ENCODE peak calls at places on chromosomes 3 and 15, in eight cellular contexts. S, I, C, L, M, D, Y and N are unnamed samples.

GRCh38 chr3:186320862-186321568 is 41.0 kb downstream of the DGKG start:
- DNase-seq in C (no peak), L (no peak), Y (no peak), D (no peak), S (no peak), I (no peak), M (no peak), N (no peak)

GRCh38 chr3:16050641-16051467 is 123.6 kb upstream of the GALNT15 start:
- DNase-seq in C (peak), D (no peak), S (no peak), I (no peak), L (no peak), M (no peak), Y (no peak), N (no peak)

GRCh38 chr3:80278056-80278455 is 510.3 kb upstream of the ROBO1 start:
- DNase-seq in S (no peak), L (no peak), D (no peak), C (no peak), I (no peak), M (no peak), Y (no peak), N (no peak)

GRCh38 chr3:128328546-128329458 is 137.9 kb downstream of the DNAJB8 start:
- DNase-seq in S (no peak), L (no peak), Y (no peak), I (peak), D (no peak), C (no peak), M (no peak), N (peak)

GRCh38 chr3:146543461-146544012 is 870 bp downstream of the PLSCR1 start:
- DNase-seq in M (no peak), S (peak), C (peak), D (no peak), I (no peak), L (no peak), Y (no peak), N (no peak)

GRCh38 chr15:57327985-57328471 is 48.3 kb upstream of the CGNL1 start:
- DNase-seq in Y (no peak), S (no peak), D (no peak), C (no peak), I (no peak), M (no peak), L (no peak), N (no peak)

GRCh38 chr3:66948041-66948440 is 50.1 kb upstream of the KBTBD8 start:
- DNase-seq in L (no peak), D (no peak), C (no peak), I (no peak), Y (no peak), S (no peak), M (no peak), N (no peak)

GRCh38 chr15:36601497-36601932 is 22.1 kb downstream of the CDIN1 start:
- DNase-seq in I (peak), Y (no peak), D (no peak), L (peak), M (no peak), C (no peak), S (no peak), N (no peak)

GRCh38 chr3:47288966-47289910 is 6.5 kb downstream of the KLHL18 start:
- DNase-seq in M (no peak), L (no peak), S (no peak), I (peak), D (no peak), C (no peak), Y (no peak), N (no peak)

GRCh38 chr3:139317660-139318430 is 26.0 kb upstream of the MRPS22 start:
- DNase-seq in M (peak), L (no peak), C (no peak), I (no peak), Y (no peak), D (no peak), S (no peak), N (no peak)

GRCh38 chr3:131174752-131175151 is 148.1 kb downstream of the NEK11 start:
- DNase-seq in M (no peak), C (no peak), S (no peak), L (no peak), D (no peak), I (no peak), Y (no peak), N (no peak)

GRCh38 chr3:175777495-175777894 is 918.4 kb downstream of the NAALADL2 start:
- DNase-seq in L (no peak), S (no peak), M (no peak), I (no peak), C (peak), Y (no peak), D (no peak), N (no peak)

GRCh38 chr3:13047296-13048165 is 25.7 kb downstream of the IQSEC1 start:
- DNase-seq in S (no peak), I (no peak), Y (no peak), D (no peak), M (no peak), L (no peak), C (no peak), N (no peak)
- TF ChIP-seq CTCF in S (no peak), I (no peak), Y (no peak), D (no peak), M (no peak), L (no peak), C (no peak), N (no peak)

DNA sequence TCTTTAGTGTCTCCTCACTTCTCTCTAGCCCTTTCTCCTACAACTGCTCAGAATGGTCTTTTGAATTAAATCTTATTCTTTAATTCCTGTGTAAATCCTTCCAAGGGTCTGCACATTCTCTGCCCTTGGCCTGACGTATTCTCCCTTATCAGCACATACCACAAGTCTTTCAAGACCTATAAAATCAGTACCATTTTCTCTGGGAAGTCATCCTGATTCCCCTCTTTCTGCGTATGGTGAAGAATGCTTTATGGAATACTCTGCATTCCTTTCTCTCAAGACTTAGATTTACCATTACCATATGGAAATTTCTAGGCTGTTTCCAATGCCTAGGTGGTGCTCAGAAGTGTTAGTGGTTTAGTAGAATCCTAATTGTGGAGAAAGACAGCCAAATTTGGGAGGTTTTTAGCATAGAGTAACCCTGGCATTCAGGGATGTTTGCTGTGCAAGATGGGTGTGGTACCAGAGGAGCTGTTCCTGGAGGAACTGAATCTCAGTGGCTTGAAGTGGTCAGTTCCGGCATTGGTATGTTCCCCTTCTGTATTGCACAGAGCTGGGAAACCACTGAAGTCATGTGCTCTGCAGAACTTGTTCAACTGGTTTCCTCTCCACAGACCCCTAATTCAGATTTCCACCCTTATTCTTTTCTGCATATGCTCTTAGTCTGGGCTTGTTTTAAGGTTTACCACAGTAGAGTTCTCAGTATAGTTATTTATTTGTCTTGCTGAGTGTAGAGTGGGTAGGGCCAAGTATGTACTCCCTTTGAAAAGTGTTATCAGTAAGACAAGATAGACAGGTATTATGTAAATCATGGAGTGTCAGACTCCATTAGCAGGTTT is 24.5 kb downstream of the IQGAP1 start:
- DNase-seq in I (no peak), D (no peak), L (peak), M (peak), C (peak), Y (peak), S (peak), N (peak)
- TF ChIP-seq POLR2AphosphoS5 in I (no peak), D (no peak), L (peak), M (peak), C (no peak), Y (peak), S (peak), N (no peak)

GRCh38 chr15:82952156-82953081 is at the start of gene HOMER2:
- DNase-seq in I (no peak), Y (peak), C (no peak), S (peak), D (no peak), M (no peak), L (peak), N (peak)
- H3K27ac ChIP-seq in I (peak), Y (no peak), C (no peak), S (peak), D (peak), M (no peak), L (peak), N (peak)

GRCh38 chr3:48635222-48636021 is at the start of gene SLC26A6:
- DNase-seq in C (peak), D (peak), I (peak), L (peak), S (peak), Y (peak), M (peak), N (peak)

GRCh38 chr3:48639944-48640606 is 4.8 kb upstream of the SLC26A6 start:
- DNase-seq in L (no peak), S (no peak), C (no peak), Y (no peak), M (no peak), I (no peak), D (no peak), N (no peak)

GRCh38 chr3:48636149-48636548 is 888 bp upstream of the SLC26A6 start:
- DNase-seq in I (no peak), S (no peak), Y (peak), M (no peak), D (no peak), C (no peak), L (no peak), N (no peak)

GRCh38 chr3:48634661-48635221 is 520 bp downstream of the SLC26A6 start:
- DNase-seq in I (peak), D (no peak), C (peak), Y (peak), M (no peak), L (peak), S (peak), N (peak)

GRCh38 chr3:48637305-48637704 is 2.0 kb upstream of the SLC26A6 start:
- DNase-seq in I (no peak), M (no peak), Y (peak), C (no peak), S (no peak), L (no peak), D (no peak), N (no peak)
- TF ChIP-seq CTCF in I (no peak), M (no peak), Y (peak), C (no peak), S (no peak), L (no peak), D (no peak), N (no peak)

DNA sequence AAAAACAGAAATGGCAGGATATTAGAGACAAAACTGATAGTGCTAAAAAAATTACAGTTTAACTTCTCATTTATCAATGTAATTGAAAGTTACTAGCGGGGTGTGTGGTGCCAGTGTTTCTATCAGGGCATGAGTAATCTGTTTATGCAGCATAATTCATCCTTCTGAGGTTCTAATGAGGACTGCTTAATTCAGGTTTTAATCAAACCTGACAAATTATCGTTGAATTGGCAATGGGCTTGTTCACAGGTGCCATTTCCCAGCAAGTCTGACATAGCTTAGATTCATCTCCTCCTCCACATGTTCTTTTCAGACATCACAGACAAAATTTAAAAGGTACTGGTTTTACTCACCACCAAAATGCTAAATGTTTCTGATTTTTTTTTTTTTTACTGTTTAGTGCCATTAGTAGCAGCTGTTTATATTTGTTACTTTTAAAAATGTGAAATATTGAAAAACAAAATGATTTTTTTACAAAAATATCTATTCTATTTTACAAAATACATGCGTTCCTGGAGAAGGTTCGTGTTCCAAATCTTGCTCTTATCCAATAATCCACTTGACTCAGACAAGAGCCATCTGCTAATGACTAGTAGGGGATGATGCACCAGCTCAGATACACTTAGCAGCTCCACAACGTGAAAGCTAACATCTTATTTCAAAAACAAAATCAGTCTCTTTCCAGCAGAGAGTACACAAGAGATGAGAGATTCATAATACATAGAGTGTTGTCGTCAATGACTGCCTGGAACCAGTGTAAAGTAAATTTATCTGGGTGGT is 447.7 kb upstream of the DPPA4 start:
- DNase-seq in S (no peak), D (no peak), I (no peak), Y (no peak), C (no peak), L (no peak), M (no peak), N (no peak)
- TF ChIP-seq POLR2AphosphoS5 in S (no peak), D (no peak), I (no peak), Y (no peak), C (no peak), L (no peak), M (no peak), N (no peak)

DNA sequence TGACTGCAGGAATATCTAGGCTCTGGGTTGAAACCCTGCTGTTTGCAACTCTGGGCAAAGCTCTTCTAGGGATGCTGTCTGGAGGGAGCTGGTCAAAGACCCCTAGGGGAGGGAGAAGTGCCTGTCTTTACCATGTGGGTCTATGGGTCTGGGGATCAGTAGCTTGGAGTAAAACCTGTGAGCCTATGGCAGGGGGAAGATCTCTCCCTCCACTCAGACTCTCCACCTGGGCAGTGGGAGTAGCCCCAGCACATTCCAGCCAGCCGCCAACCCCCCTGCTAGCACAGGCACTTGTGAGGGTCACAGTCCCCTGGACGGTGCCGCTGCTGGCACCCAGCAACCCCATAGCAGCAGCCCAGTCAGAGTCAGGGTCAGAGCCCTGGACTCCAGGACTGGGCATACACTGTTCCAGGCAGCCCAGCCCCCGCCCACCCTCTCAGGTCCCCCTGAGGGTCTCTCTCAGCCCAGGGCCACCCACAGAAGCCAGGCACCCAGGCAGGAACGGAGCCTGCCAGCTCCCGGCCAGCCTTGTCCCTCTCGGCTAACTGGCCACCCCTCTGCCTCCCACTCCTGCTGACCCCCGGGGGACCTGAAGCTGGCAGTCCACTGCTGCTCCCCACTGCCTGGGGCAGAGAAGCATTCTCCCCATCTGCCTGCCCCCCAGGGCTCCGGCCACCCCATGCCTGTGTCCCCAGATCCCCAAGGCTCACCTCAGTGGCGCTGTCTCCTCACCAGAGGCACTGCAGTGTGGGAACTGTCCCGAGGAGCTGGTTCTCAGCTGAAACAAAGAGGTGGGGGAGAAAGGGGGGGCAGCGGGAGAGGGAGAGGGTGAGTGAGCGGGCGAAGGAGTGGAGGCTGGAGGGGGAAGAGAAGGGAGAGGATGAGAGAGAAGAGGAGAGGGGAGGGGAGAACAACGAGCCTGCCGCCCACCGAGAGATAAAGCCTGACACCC is 10.8 kb downstream of the GLYCTK start:
- DNase-seq in L (no peak), S (no peak), Y (peak), D (no peak), I (no peak), M (no peak), C (no peak), N (no peak)
- H3K27ac ChIP-seq in L (no peak), S (no peak), Y (no peak), D (no peak), I (no peak), M (no peak), C (no peak), N (no peak)